ENCODE peak calls at places on chromosomes 13 and 19, in eight cellular contexts. H, R, U, K, I, D, N and O are unnamed samples.

GRCh38 chr19:7788933-7789323 is 25.9 kb downstream of the CLEC4M start:
- DNase-seq in H (no peak), R (peak; percentile 27), U (no peak), K (no peak), I (no peak), D (no peak), N (no peak), O (no peak)

GRCh38 chr13:108326318-108326717 is 56.8 kb downstream of the TNFSF13B start:
- DNase-seq in H (peak; percentile 96), R (no peak), U (peak; percentile 66), K (peak; percentile 79), I (no peak), D (no peak), N (no peak), O (no peak)

GRCh38 chr19:47057328-47057727 is 8.9 kb upstream of the TMEM160 start:
- DNase-seq in H (no peak), R (no peak), U (no peak), K (no peak), I (no peak), D (no peak), N (peak; percentile 46), O (peak; percentile 39)

GRCh38 chr13:104779311-104779710 is 1713.1 kb upstream of the SLC10A2 start:
- DNase-seq in H (no peak), R (peak; percentile 8), U (no peak), K (no peak), I (no peak), D (no peak), N (peak; percentile 24), O (peak; percentile 58)

GRCh38 chr19:44050740-44051653 is 839 bp upstream of the ZNF223 start:
- DNase-seq in H (peak; percentile 28), R (no peak), U (no peak), K (no peak), I (no peak), D (peak; percentile 71), N (peak; percentile 16), O (peak; percentile 36)

GRCh38 chr13:65856464-65856863 is 1373.7 kb downstream of the PCDH9 start:
- DNase-seq in H (no peak), R (no peak), U (no peak), K (no peak), I (no peak), D (no peak), N (peak; percentile 58), O (peak; percentile 7)

GRCh38 chr13:34942732-34943674 is 933 bp downstream of the NBEA start:
- DNase-seq in H (no peak), R (peak; percentile 61), U (peak; percentile 78), K (no peak), I (no peak), D (peak; percentile 61), N (peak; percentile 32), O (peak; percentile 79)

GRCh38 chr13:25168800-25169199 is 3.3 kb downstream of the AMER2 start:
- DNase-seq in H (no peak), R (no peak), U (no peak), K (no peak), I (no peak), D (no peak), N (no peak), O (no peak)

GRCh38 chr19:46492841-46493235 is 2.8 kb downstream of the PNMA8B start:
- DNase-seq in H (no peak), R (no peak), U (no peak), K (no peak), I (no peak), D (no peak), N (no peak), O (peak; percentile 36)

GRCh38 chr13:79869326-79869725 is 388.4 kb downstream of the NDFIP2 start:
- DNase-seq in H (no peak), R (no peak), U (no peak), K (no peak), I (no peak), D (no peak), N (peak; percentile 14), O (peak; percentile 71)

GRCh38 chr13:102948006-102948405 is 102.2 kb downstream of the ERCC5 start:
- DNase-seq in H (no peak), R (no peak), U (no peak), K (no peak), I (no peak), D (no peak), N (no peak), O (no peak)

GRCh38 chr13:45492538-45492937 is 27.8 kb downstream of the COG3 start:
- DNase-seq in H (no peak), R (no peak), U (no peak), K (no peak), I (no peak), D (no peak), N (peak; percentile 87), O (no peak)

GRCh38 chr19:35107541-35107939 is 8.1 kb upstream of the FXYD3 start:
- DNase-seq in H (no peak), R (no peak), U (no peak), K (no peak), I (no peak), D (no peak), N (peak; percentile 43), O (no peak)

GRCh38 chr13:80341771-80342271 is 895 bp upstream of the SPRY2 start:
- DNase-seq in H (peak; percentile 48), R (peak; percentile 56), U (peak; percentile 82), K (peak; percentile 57), I (no peak), D (no peak), N (peak; percentile 67), O (peak; percentile 93)

GRCh38 chr19:15640294-15640903 is at the start of gene CYP4F3:
- DNase-seq in H (peak; percentile 26), R (no peak), U (peak; percentile 89), K (peak; percentile 29), I (no peak), D (no peak), N (peak; percentile 1), O (peak; percentile 13)

GRCh38 chr19:49636230-49636932 is 3.6 kb downstream of the RRAS start:
- DNase-seq in H (no peak), R (peak; percentile 38), U (no peak), K (no peak), I (no peak), D (no peak), N (no peak), O (peak; percentile 48)

GRCh38 chr13:52371736-52372247 is 34.2 kb downstream of the THSD1 start:
- DNase-seq in H (no peak), R (no peak), U (no peak), K (no peak), I (no peak), D (no peak), N (peak; percentile 69), O (peak; percentile 18)

GRCh38 chr19:10870501-10870954 is 825 bp upstream of the CARM1 start:
- DNase-seq in H (no peak), R (no peak), U (no peak), K (no peak), I (no peak), D (no peak), N (no peak), O (no peak)

GRCh38 chr13:44422755-44423643 is 49.4 kb downstream of the SERP2 start:
- DNase-seq in H (no peak), R (no peak), U (no peak), K (no peak), I (no peak), D (no peak), N (no peak), O (peak; percentile 66)

GRCh38 chr13:42478531-42479156 is 95.3 kb upstream of the TNFSF11 start:
- DNase-seq in H (peak; percentile 18), R (no peak), U (no peak), K (no peak), I (no peak), D (no peak), N (peak; percentile 36), O (peak; percentile 45)

GRCh38 chr13:95153647-95154405 is 147.4 kb downstream of the ABCC4 start:
- DNase-seq in H (no peak), R (no peak), U (no peak), K (no peak), I (no peak), D (no peak), N (peak; percentile 11), O (no peak)

GRCh38 chr19:40585677-40586422 is 9.2 kb downstream of the SHKBP1 start:
- DNase-seq in H (peak; percentile 21), R (no peak), U (no peak), K (peak; percentile 40), I (no peak), D (no peak), N (peak; percentile 88), O (no peak)

GRCh38 chr19:46610851-46611770 is 10.0 kb downstream of the CALM3 start:
- DNase-seq in H (no peak), R (no peak), U (no peak), K (peak; percentile 18), I (no peak), D (peak; percentile 65), N (no peak), O (no peak)

GRCh38 chr13:108086678-108087077 is 128.7 kb downstream of the LIG4 start:
- DNase-seq in H (peak; percentile 10), R (no peak), U (no peak), K (no peak), I (no peak), D (no peak), N (peak; percentile 1), O (no peak)

GRCh38 chr13:114131581-114132418 is 623 bp downstream of the RASA3 start:
- DNase-seq in H (no peak), R (no peak), U (peak; percentile 78), K (no peak), I (no peak), D (peak; percentile 74), N (peak; percentile 51), O (peak; percentile 74)

GRCh38 chr13:21675095-21676007 is 4.5 kb downstream of the FGF9 start:
- DNase-seq in H (no peak), R (peak; percentile 55), U (peak; percentile 82), K (no peak), I (no peak), D (peak; percentile 75), N (no peak), O (peak; percentile 66)

GRCh38 chr19:55346725-55347441 is 7.2 kb downstream of the KMT5C start:
- DNase-seq in H (no peak), R (no peak), U (no peak), K (no peak), I (no peak), D (no peak), N (no peak), O (no peak)

GRCh38 chr13:70613295-70613694 is 505.0 kb upstream of the KLHL1 start:
- DNase-seq in H (peak; percentile 44), R (no peak), U (no peak), K (no peak), I (no peak), D (no peak), N (peak; percentile 39), O (peak; percentile 12)

GRCh38 chr19:58399903-58400637 is 4.6 kb downstream of the RNF225 start:
- DNase-seq in H (no peak), R (no peak), U (no peak), K (no peak), I (no peak), D (no peak), N (no peak), O (no peak)

GRCh38 chr19:35767288-35768081 is 7.9 kb upstream of the ARHGAP33 start:
- DNase-seq in H (no peak), R (peak; percentile 91), U (no peak), K (no peak), I (no peak), D (no peak), N (no peak), O (peak; percentile 96)

GRCh38 chr19:36331353-36332228 is 47.4 kb downstream of the ZFP14 start:
- DNase-seq in H (no peak), R (peak; percentile 85), U (peak; percentile 69), K (peak; percentile 93), I (peak; percentile 25), D (peak; percentile 87), N (peak; percentile 94), O (peak; percentile 99)

GRCh38 chr19:33441277-33441699 is 67.8 kb downstream of the CEBPG start:
- DNase-seq in H (no peak), R (no peak), U (peak; percentile 70), K (peak; percentile 55), I (no peak), D (peak; percentile 22), N (no peak), O (no peak)

GRCh38 chr13:23608704-23609413 is 38.6 kb downstream of the TNFRSF19 start:
- DNase-seq in H (no peak), R (no peak), U (no peak), K (no peak), I (no peak), D (no peak), N (peak; percentile 85), O (peak; percentile 59)